ENCODE peak calls at places on chromosomes 3 and 15, in four cellular contexts. H, P, E and U are unnamed samples.
A peak's percentile ranks its signal among the peaks of the same experiment; 100 is the strongest.

GRCh38 chr3:167289435-167289834 is 90.7 kb downstream of the ZBBX start:
- DNase-seq in P (no peak), H (no peak), E (no peak), U (no peak)

GRCh38 chr15:39497759-39498565 is 82.9 kb upstream of the THBS1 start:
- DNase-seq in H (no peak), E (no peak), P (no peak), U (no peak)

GRCh38 chr15:85785887-85786777 is 8.6 kb downstream of the KLHL25 start:
- DNase-seq in E (no peak), P (peak; percentile 79), H (no peak), U (peak; percentile 53)

GRCh38 chr15:72445426-72445825 is 28.7 kb upstream of the ARIH1 start:
- DNase-seq in P (no peak), H (no peak), E (no peak), U (no peak)

GRCh38 chr3:113746955-113747718 is at the start of gene ATP6V1A:
- DNase-seq in P (peak; percentile 11), H (no peak), E (peak; percentile 75), U (no peak)

GRCh38 chr3:152891678-152892077 is 56.7 kb downstream of the P2RY1 start:
- DNase-seq in P (no peak), E (no peak), H (no peak), U (no peak)

GRCh38 chr15:68830141-68830540 is 9.4 kb upstream of the ANP32A start:
- DNase-seq in H (no peak), P (no peak), E (no peak), U (no peak)

GRCh38 chr15:26954403-26954802 is 16.6 kb upstream of the GABRG3 start:
- DNase-seq in E (no peak), P (no peak), H (no peak), U (no peak)

GRCh38 chr3:152428577-152428976 is 159.8 kb downstream of the MBNL1 start:
- DNase-seq in E (no peak), P (no peak), H (no peak), U (no peak)

GRCh38 chr3:119647843-119648575 is 12.4 kb downstream of the POPDC2 start:
- DNase-seq in H (no peak), P (no peak), E (no peak), U (no peak)

GRCh38 chr3:119645813-119646212 is 14.6 kb downstream of the POPDC2 start:
- DNase-seq in H (no peak), E (no peak), P (peak; percentile 63), U (no peak)

GRCh38 chr3:119649764-119650163 is 10.6 kb downstream of the POPDC2 start:
- DNase-seq in E (no peak), H (no peak), P (no peak), U (no peak)

GRCh38 chr3:119644481-119644880 is 15.9 kb downstream of the POPDC2 start:
- DNase-seq in P (no peak), E (no peak), H (no peak), U (no peak)

DNA sequence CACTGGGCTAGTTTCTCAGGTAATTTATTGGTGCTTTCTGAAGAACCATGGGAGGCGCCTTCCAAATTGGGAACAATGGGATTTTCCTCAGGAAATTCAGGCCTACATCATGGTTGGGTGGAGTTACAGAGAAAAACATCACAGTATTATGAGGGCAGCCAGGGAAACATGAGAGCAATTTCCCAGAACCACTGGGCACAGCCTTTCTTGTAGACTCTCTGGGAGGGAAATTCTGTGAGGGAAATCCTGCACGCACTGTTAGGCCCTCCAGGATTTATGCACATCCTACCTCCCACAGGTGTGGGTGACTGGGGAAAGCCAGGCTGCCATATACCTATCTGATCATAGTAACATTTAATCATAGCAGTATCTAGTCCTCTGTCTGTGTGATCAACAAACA is 13.2 kb downstream of the POPDC2 start:
- DNase-seq in E (no peak), H (no peak), P (no peak), U (no peak)
- TF ChIP-seq TCF7L2 in E (no peak), H (no peak), P (no peak), U (no peak)

GRCh38 chr3:70861234-70861633 is 548.8 kb upstream of the MDFIC2 start:
- DNase-seq in E (no peak), H (no peak), P (no peak), U (no peak)

GRCh38 chr3:70863049-70863448 is 550.6 kb upstream of the MDFIC2 start:
- DNase-seq in H (no peak), E (no peak), P (no peak), U (no peak)

GRCh38 chr3:70857926-70858325 is 545.5 kb upstream of the MDFIC2 start:
- DNase-seq in H (no peak), P (no peak), E (no peak), U (no peak)

GRCh38 chr3:70856414-70857162 is 544.1 kb upstream of the MDFIC2 start:
- DNase-seq in E (no peak), P (no peak), H (no peak), U (no peak)

GRCh38 chr3:70861855-70862254 is 549.4 kb upstream of the MDFIC2 start:
- DNase-seq in P (no peak), E (no peak), H (no peak), U (no peak)
- TF ChIP-seq SIN3A in P (no peak), E (no peak), H (no peak), U (no peak)

GRCh38 chr3:128503164-128503651 is 10.2 kb upstream of the GATA2 start:
- DNase-seq in P (no peak), E (no peak), H (no peak), U (no peak)
- TF ChIP-seq CTCF in P (peak; percentile 72), E (peak; percentile 32), H (peak; percentile 74), U (peak; percentile 44)

DNA sequence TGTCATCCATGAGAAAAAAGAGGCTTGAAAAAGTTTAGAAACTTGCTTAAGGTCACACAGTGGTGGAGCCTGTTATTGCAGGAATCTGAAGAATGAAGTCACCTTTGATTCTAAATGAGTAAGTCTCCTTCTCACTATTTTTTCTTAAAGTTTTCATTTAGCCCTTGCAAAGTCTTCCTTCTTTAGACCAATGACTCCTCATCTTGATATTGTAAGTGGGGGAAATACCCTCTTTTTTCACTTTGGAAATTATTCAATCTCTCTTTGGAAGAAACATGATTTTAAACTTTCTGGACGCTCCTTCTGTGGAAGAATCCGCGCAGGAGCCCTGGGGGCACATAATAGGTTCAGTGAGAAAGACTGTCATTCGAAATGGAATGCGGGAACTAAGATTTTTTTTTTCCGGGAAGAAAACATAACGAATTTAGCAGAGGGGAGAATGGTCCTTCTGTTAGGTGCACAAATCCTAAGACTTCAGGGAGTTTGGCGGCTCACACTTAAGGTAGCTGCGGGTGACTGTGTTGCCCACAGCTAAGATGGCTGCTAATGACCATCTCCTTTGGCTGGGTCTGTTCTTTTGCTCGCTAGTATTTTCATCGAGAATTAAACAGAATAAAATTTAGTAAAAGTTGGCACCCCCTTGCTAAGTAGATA is 614 bp upstream of the SLMAP start:
- DNase-seq in H (no peak), E (peak; percentile 52), P (peak; percentile 45), U (peak; percentile 68)
- TF ChIP-seq TCF7L2 in H (no peak), E (no peak), P (no peak), U (no peak)

GRCh38 chr3:161682715-161683114 is 186.1 kb downstream of the OTOL1 start:
- DNase-seq in P (no peak), H (no peak), E (no peak), U (no peak)
- TF ChIP-seq SIN3A in P (no peak), H (no peak), E (no peak), U (no peak)

GRCh38 chr15:65981837-65982696 is 112.8 kb downstream of the RAB11A start:
- DNase-seq in E (peak; percentile 80), H (no peak), P (peak; percentile 18), U (peak; percentile 15)
- TF ChIP-seq CTCF in E (peak; percentile 49), H (peak; percentile 42), P (peak; percentile 56), U (peak; percentile 56)

DNA sequence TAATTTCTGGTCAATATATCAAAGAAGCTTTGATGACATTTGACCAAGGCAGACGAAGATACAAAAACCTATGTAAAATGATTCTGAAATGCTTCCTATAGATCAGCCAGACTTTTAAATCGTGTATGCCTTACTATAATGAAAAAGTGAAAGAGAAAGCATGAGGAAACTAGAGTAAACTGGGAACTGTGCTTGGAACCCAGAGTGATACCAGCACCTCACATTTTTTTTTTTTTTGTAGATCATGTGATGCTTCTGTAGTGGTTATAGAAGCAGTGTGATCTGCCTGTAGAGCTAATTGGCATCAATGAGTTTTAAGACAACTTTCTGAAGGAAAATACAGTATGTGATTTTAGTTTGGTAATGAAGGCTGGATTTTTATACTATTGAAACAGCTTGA is 150.7 kb downstream of the NLGN1 start:
- DNase-seq in P (no peak), E (no peak), H (no peak), U (no peak)
- TF ChIP-seq TCF7L2 in P (no peak), E (no peak), H (no peak), U (no peak)